ENCODE peak calls at places on chromosomes 1 and 21, in five cellular contexts. M, F, S, T and E are unnamed samples.

GRCh38 chr1:26020941-26021646 is 481 bp upstream of the EXTL1 start:
- DNase-seq in M (no peak), F (no peak), S (no peak), T (no peak), E (no peak)

GRCh38 chr1:116508984-116509980 is 61.5 kb downstream of the CD58 start:
- DNase-seq in M (no peak), F (peak), S (no peak), T (no peak), E (no peak)

GRCh38 chr21:39384674-39385298 is 35.9 kb upstream of the HMGN1 start:
- DNase-seq in M (no peak), F (no peak), S (no peak), T (no peak), E (no peak)

GRCh38 chr1:226589008-226589733 is 40.6 kb downstream of the STUM start:
- DNase-seq in M (no peak), F (no peak), S (no peak), T (no peak), E (no peak)

GRCh38 chr21:34037446-34037845 is 35.9 kb upstream of the MRPS6 start:
- DNase-seq in M (no peak), F (peak), S (no peak), T (no peak), E (no peak)

GRCh38 chr1:23589506-23589872 is 30.2 kb upstream of the ID3 start:
- DNase-seq in M (no peak), F (no peak), S (no peak), T (no peak), E (no peak)

GRCh38 chr1:4117196-4117595 is 217.1 kb upstream of the C1orf174 start:
- DNase-seq in M (no peak), F (no peak), S (no peak), T (no peak), E (no peak)

GRCh38 chr1:8333246-8333987 is 15.5 kb downstream of the SLC45A1 start:
- DNase-seq in M (no peak), F (no peak), S (no peak), T (no peak), E (no peak)